ENCODE peak calls at places on chromosome 3, in five cellular contexts. B is brain microvascular endothelial cell, G is NCI-H187, R is AG04449, I is M059J. J is an unnamed sample.

GRCh38 chr3:177665122-177665808 is 468.0 kb upstream of the TBL1XR1 start:
- DNase-seq in B (no peak), G (no peak), R (peak), I (peak), J (no peak)

GRCh38 chr3:109325657-109326056 is 9.3 kb upstream of the DPPA2 start:
- DNase-seq in B (no peak), G (no peak), R (no peak), I (no peak), J (no peak)

GRCh38 chr3:4071481-4072184 is 231.5 kb upstream of the SETMAR start:
- DNase-seq in B (no peak), G (no peak), R (no peak), I (no peak), J (no peak)

GRCh38 chr3:32712506-32713055 is 27.6 kb downstream of the CNOT10 start:
- DNase-seq in B (no peak), G (no peak), R (no peak), I (no peak), J (no peak)

GRCh38 chr3:170475091-170475705 is 56.5 kb downstream of the CLDN11 start:
- DNase-seq in B (no peak), G (no peak), R (no peak), I (peak), J (no peak)

GRCh38 chr3:18843930-18844329 is 304.4 kb upstream of the KCNH8 start:
- DNase-seq in B (no peak), G (no peak), R (no peak), I (no peak), J (no peak)

GRCh38 chr3:139307072-139307491 is 36.7 kb upstream of the MRPS22 start:
- DNase-seq in B (no peak), G (no peak), R (no peak), I (no peak), J (no peak)

GRCh38 chr3:46613313-46614005 is 1.1 kb downstream of the FAM240A start:
- DNase-seq in B (no peak), G (no peak), R (no peak), I (no peak), J (no peak)

GRCh38 chr3:114660124-114660523 is 366.3 kb downstream of the TIGIT start:
- DNase-seq in B (peak), G (no peak), R (no peak), I (peak), J (peak)

GRCh38 chr3:197234947-197235914 is 63.2 kb downstream of the DLG1 start:
- DNase-seq in B (no peak), G (no peak), R (no peak), I (peak), J (no peak)

GRCh38 chr3:160180581-160181216 is 44.5 kb upstream of the C3orf80 start:
- DNase-seq in B (no peak), G (no peak), R (peak), I (peak), J (peak)

GRCh38 chr3:114207768-114208167 is 28.9 kb upstream of the DRD3 start:
- DNase-seq in B (no peak), G (no peak), R (no peak), I (no peak), J (no peak)

GRCh38 chr3:42892169-42892568 is 13.8 kb upstream of the ZNF662 start:
- DNase-seq in B (no peak), G (no peak), R (no peak), I (no peak), J (no peak)

GRCh38 chr3:194588741-194589140 is 44.5 kb downstream of the TMEM44 start:
- DNase-seq in B (no peak), G (no peak), R (no peak), I (peak), J (no peak)

GRCh38 chr3:65833761-65834505 is 204.8 kb downstream of the MAGI1 start:
- DNase-seq in B (peak), G (no peak), R (no peak), I (peak), J (peak)

GRCh38 chr3:177197041-177197933 is at the start of gene TBL1XR1:
- DNase-seq in B (peak), G (peak), R (peak), I (peak), J (peak)

GRCh38 chr3:12719541-12719940 is 39.5 kb downstream of the TMEM40 start:
- DNase-seq in B (no peak), G (no peak), R (no peak), I (no peak), J (no peak)

GRCh38 chr3:115615451-115615850 is 7.9 kb upstream of the GAP43 start:
- DNase-seq in B (no peak), G (no peak), R (no peak), I (no peak), J (no peak)

GRCh38 chr3:143040264-143040879 is 39.0 kb downstream of the U2SURP start:
- DNase-seq in B (no peak), G (no peak), R (no peak), I (peak), J (peak)

GRCh38 chr3:26132942-26133341 is 343.1 kb downstream of the OXSM start:
- DNase-seq in B (no peak), G (no peak), R (no peak), I (no peak), J (no peak)

GRCh38 chr3:127485396-127486170 is 105.0 kb downstream of the TPRA1 start:
- DNase-seq in B (no peak), G (no peak), R (no peak), I (peak), J (peak)

GRCh38 chr3:132180337-132180791 is 136.8 kb upstream of the ACP3 start:
- DNase-seq in B (peak), G (no peak), R (peak), I (peak), J (peak)

GRCh38 chr3:71876135-71876534 is 91.2 kb upstream of the PROK2 start:
- DNase-seq in B (no peak), G (no peak), R (no peak), I (no peak), J (no peak)

GRCh38 chr3:152402698-152403456 is 134.1 kb downstream of the MBNL1 start:
- DNase-seq in B (no peak), G (no peak), R (no peak), I (peak), J (no peak)